ENCODE peak calls at places on chromosomes 16 and 17, in six cellular contexts. G is HL-60, U is Panc1, C is prostate gland, N is HCT116, A is transverse colon. S is an unnamed sample.

GRCh38 chr17:34579017-34579946 is at the start of gene TMEM132E:
- DNase-seq in A (peak), C (peak), U (no peak), N (no peak), G (peak), S (no peak)

GRCh38 chr17:42249681-42250446 is 26.3 kb downstream of the STAT5B start:
- DNase-seq in N (no peak), G (no peak), A (no peak), C (no peak), U (no peak), S (no peak)

GRCh38 chr17:68378202-68379149 is 78.8 kb downstream of the WIPI1 start:
- DNase-seq in N (peak), A (peak), U (no peak), G (peak), C (peak), S (no peak)

GRCh38 chr17:17313350-17313991 is 10.3 kb downstream of the NT5M start:
- DNase-seq in C (peak), U (peak), N (peak), A (peak), G (peak), S (no peak)

GRCh38 chr16:1606774-1607173 is 5.1 kb downstream of the IFT140 start:
- DNase-seq in C (no peak), U (no peak), A (no peak), N (no peak), G (no peak), S (no peak)

GRCh38 chr17:82204831-82205719 is 7.6 kb downstream of the CCDC57 start:
- DNase-seq in C (no peak), G (peak), N (no peak), A (no peak), U (peak), S (no peak)

GRCh38 chr16:58459344-58460218 is 40.4 kb upstream of the NDRG4 start:
- DNase-seq in A (no peak), C (no peak), G (no peak), N (peak), U (peak), S (no peak)

GRCh38 chr17:11264183-11264871 is 23.3 kb downstream of the SHISA6 start:
- DNase-seq in N (peak), C (no peak), G (no peak), U (no peak), A (no peak), S (no peak)

GRCh38 chr17:39461911-39462641 is 790 bp downstream of the CDK12 start:
- DNase-seq in U (no peak), G (peak), A (no peak), N (no peak), C (peak), S (no peak)

GRCh38 chr16:81996664-81997529 is 14.4 kb downstream of the SDR42E1 start:
- DNase-seq in C (no peak), N (peak), U (no peak), A (no peak), G (no peak), S (no peak)

GRCh38 chr16:51031598-51031997 is 119.5 kb downstream of the SALL1 start:
- DNase-seq in C (no peak), A (no peak), N (no peak), U (no peak), G (no peak), S (no peak)

GRCh38 chr17:45270828-45271418 is 9.0 kb upstream of the SPATA32 start:
- DNase-seq in U (no peak), N (no peak), A (no peak), G (peak), C (no peak), S (no peak)

GRCh38 chr17:74051348-74051747 is 152.1 kb upstream of the RPL38 start:
- DNase-seq in C (no peak), U (no peak), G (no peak), N (no peak), A (no peak), S (no peak)

GRCh38 chr17:65867014-65867413 is 305.6 kb upstream of the AXIN2 start:
- DNase-seq in C (no peak), G (no peak), U (no peak), A (no peak), N (no peak), S (no peak)

GRCh38 chr16:57803413-57803990 is 1.2 kb upstream of the KIFC3 start:
- DNase-seq in A (no peak), N (no peak), U (no peak), G (no peak), C (no peak), S (no peak)

GRCh38 chr16:51710186-51710585 is 559.1 kb upstream of the SALL1 start:
- DNase-seq in N (no peak), G (no peak), A (no peak), C (no peak), U (no peak), S (no peak)

GRCh38 chr17:20234266-20234665 is 225.1 kb downstream of the SPECC1 start:
- DNase-seq in A (no peak), U (no peak), C (no peak), G (no peak), N (no peak), S (no peak)

GRCh38 chr17:8941520-8941919 is 24.0 kb downstream of the PIK3R5 start:
- DNase-seq in A (peak), N (no peak), G (no peak), C (no peak), U (no peak), S (no peak)

DNA sequence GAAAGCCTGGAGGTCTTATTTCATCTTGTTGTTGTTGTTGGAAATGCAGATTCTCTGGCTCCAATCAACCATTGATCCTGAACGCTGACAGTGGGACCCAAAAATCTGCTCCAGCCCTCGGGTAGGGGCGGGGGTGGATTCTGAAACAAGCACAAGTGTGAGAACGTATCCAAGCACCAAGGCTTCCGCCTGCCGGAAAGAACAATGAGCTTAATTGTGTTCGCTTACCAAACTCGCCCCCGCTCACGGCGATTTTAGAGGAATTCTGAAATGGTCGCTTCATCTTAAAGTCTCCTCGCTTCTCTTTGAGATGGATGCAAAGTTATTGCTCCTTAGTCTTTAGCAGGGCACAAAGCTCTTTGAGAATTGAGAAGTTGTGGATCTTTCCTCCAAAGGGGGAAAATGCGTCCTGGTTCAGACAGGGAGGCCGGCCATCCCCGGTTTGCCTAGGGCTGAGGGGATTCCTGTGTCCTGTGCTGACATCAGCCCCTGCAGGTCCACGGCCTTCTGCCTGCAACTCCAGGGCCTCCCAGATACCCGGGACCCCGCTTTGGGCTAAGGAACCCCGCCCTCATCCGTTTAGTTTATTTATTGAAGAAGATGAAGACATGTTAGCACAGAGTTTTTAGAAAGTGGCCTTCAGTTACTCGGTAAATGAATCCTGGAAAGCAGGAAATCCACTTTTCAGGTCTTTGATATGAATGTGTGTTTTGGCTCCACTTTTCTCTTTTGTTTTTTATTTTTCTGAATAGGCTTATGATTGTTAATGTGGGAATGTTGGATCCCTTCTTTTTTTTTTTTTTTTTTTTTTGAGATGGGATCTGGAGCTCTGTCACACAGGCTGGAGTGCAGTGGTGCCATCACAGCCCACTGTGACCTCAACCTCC is 65.5 kb downstream of the CRISPLD2 start:
- DNase-seq in N (no peak), A (no peak), G (no peak), C (peak), U (no peak), S (no peak)
- H3K27ac ChIP-seq in N (no peak), A (peak), G (no peak), C (peak), U (no peak), S (no peak)

DNA sequence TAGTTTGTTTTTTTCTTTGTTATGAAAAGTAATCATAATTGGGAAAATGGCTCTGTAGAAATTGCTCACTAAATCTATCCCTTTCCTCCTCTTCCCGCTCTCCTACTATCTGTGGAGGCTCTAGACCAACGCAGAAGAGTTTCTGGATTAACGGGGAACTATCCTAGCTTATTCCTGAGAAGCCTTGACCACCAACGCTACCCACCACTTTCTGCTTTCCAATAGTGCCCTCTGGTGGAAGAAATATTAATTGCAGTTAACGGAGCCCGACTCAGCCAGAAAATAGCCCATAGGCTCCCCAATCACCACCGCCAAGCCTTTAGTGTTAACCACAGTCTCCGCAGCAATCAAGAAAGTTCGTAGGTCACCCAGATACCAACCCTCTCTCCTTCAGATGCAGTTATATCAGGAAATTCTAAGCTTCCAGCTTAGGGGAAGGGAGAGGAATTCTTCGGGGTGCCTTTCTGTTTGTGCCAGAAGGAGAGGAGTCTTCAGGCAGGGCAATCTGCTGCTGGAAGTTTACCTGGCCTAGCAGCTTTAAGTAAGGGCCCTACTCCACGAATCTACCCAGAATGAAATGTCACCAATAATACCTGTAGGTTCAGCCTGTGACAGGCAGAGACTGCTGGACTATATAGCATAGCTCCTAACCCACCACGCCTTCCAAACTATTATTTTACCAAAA is 23.0 kb upstream of the NSRP1 start:
- DNase-seq in G (peak), N (peak), C (peak), U (peak), A (peak), S (no peak)
- H3K4me3 ChIP-seq in G (no peak), N (no peak), C (no peak), U (no peak), A (no peak), S (no peak)

GRCh38 chr16:66899945-66900688 is 18.6 kb downstream of the CDH16 start:
- DNase-seq in G (peak), C (no peak), A (peak), N (no peak), U (no peak), S (no peak)
- TF ChIP-seq POLR2AphosphoS5 in G (no peak), C (no peak), A (peak), N (no peak), U (no peak), S (peak)

GRCh38 chr17:76428511-76428910 is 24.4 kb downstream of the UBE2O start:
- DNase-seq in U (no peak), A (no peak), G (no peak), C (no peak), N (no peak), S (no peak)
- H3K27ac ChIP-seq in U (no peak), A (no peak), G (no peak), C (no peak), N (no peak), S (no peak)